ENCODE peak calls at places on chromosomes 6 and 20, in four cellular contexts. Y is WTC11, Q is B cell, U is pancreas. E is an unnamed sample.

GRCh38 chr6:117446851-117447250 is 21.1 kb upstream of the ROS1 start:
- DNase-seq in Q (no peak), U (no peak), Y (no peak), E (no peak)

GRCh38 chr6:25404693-25405169 is 125.6 kb downstream of the CARMIL1 start:
- DNase-seq in Y (no peak), U (no peak), Q (peak; percentile 23), E (peak; percentile 35)

GRCh38 chr6:142613981-142614380 is 312.2 kb downstream of the ADGRG6 start:
- DNase-seq in Y (no peak), Q (no peak), U (no peak), E (no peak)

GRCh38 chr6:89388846-89389245 is 23.2 kb downstream of the RRAGD start:
- DNase-seq in U (no peak), Q (no peak), Y (no peak), E (no peak)

GRCh38 chr6:170393807-170394399 is 87.3 kb downstream of the FAM120B start:
- DNase-seq in Q (no peak), U (no peak), Y (no peak), E (no peak)

GRCh38 chr6:149271348-149272340 is 45.9 kb upstream of the TAB2 start:
- DNase-seq in Q (peak; percentile 50), Y (no peak), U (no peak), E (peak; percentile 49)

GRCh38 chr6:123802351-123802696 is 1.3 kb upstream of the NKAIN2 start:
- DNase-seq in Q (no peak), Y (no peak), U (no peak), E (no peak)

GRCh38 chr20:8809107-8809953 is 259.6 kb upstream of the PLCB4 start:
- DNase-seq in Q (no peak), U (no peak), Y (no peak), E (no peak)

GRCh38 chr6:116111552-116112528 is 11.2 kb downstream of the NT5DC1 start:
- DNase-seq in Y (peak; percentile 66), U (no peak), Q (no peak), E (no peak)

GRCh38 chr6:140376209-140376608 is 1001.8 kb upstream of the CITED2 start:
- DNase-seq in U (no peak), Y (no peak), Q (no peak), E (no peak)

GRCh38 chr6:44932651-44933091 is 395.5 kb upstream of the RUNX2 start:
- DNase-seq in Q (no peak), U (no peak), Y (no peak), E (no peak)

GRCh38 chr6:20652691-20653479 is 118.6 kb downstream of the CDKAL1 start:
- DNase-seq in Q (no peak), U (no peak), Y (no peak), E (no peak)

GRCh38 chr6:105389543-105389942 is 13.3 kb downstream of the PREP start:
- DNase-seq in Q (no peak), Y (peak; percentile 20), U (no peak), E (no peak)

GRCh38 chr6:15823838-15824414 is 161.1 kb upstream of the DTNBP1 start:
- DNase-seq in U (no peak), Y (no peak), Q (no peak), E (peak; percentile 41)

GRCh38 chr20:10739575-10739974 is 65.8 kb upstream of the JAG1 start:
- DNase-seq in Q (no peak), Y (no peak), U (no peak), E (no peak)

GRCh38 chr6:139698526-139699182 is 324.2 kb upstream of the CITED2 start:
- DNase-seq in Y (no peak), Q (no peak), U (no peak), E (no peak)

GRCh38 chr20:2169456-2170088 is 67.9 kb downstream of the STK35 start:
- DNase-seq in U (no peak), Q (no peak), Y (no peak), E (no peak)

GRCh38 chr6:142537612-142538478 is 236.0 kb downstream of the ADGRG6 start:
- DNase-seq in Y (peak; percentile 59), Q (no peak), U (no peak), E (no peak)

GRCh38 chr6:63275953-63276352 is 43.8 kb downstream of the LGSN start:
- DNase-seq in Q (no peak), Y (no peak), U (no peak), E (no peak)

DNA sequence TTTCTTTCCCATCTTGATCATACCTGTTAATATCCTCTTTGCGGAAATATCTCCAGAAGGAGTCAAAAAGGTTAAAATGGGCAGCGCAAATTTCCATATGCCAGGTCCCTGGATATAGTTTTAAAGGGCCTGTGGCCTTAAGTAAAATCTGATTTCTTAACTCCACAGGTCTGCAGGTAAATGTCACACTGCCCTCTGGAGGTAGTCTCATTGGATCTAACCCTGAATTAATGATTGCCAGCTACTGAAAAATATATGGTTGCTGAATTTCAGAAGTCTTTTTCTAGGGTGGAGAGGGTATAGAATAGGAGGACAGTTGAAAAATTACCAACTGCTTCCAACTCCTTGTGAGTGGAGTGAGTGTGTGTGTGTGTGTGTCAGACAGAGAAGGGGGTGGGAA is 8.5 kb downstream of the MOXD1 start:
- DNase-seq in Y (no peak), Q (peak; percentile 41), U (no peak), E (no peak)
- TF ChIP-seq CTCF in Y (no peak), Q (peak; percentile 62), U (no peak), E (peak; percentile 45)

GRCh38 chr6:3885262-3886036 is 36.3 kb downstream of the FAM50B start:
- DNase-seq in Y (no peak), U (no peak), Q (no peak), E (no peak)
- TF ChIP-seq CTCF in Y (no peak), U (peak; percentile 17), Q (no peak), E (no peak)

DNA sequence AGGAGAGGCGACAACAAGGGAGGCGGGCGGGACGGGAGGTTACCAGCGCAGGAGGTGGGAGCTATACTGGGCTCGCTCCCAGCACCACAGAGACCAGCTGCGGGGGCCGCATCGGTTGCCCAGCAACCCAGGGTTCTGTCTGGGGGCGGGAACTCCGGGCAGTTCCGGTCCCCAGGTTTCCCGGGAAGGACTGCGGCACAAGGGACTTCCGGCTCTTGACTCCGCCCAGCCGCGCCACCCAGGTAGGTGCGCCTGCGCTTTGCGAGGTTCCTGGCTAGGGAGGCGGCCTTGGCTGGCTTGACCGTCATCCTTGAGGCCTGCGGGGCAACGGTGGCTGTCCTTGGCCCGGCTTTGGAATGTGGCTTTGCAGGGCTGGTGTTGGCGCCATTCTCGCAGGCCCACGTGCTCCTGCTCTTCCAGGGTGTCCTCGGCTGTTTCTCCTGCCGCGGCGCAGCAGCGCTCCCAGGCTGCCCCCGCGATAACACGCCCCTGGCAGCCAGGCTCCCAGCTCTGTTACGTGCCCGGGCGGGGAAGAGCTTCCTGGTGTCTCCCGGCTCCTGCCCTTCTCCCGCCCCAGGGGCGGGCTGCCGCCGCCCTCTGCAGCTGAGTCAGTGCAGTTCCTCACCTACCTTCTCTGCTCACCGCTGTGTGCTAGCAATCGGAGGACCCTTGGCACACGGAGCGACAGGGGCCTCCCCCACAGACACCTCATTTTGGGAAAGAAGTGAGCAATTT is at the start of gene RSPH3:
- DNase-seq in Q (peak; percentile 88), Y (peak; percentile 98), U (peak; percentile 99), E (peak; percentile 94)
- TF ChIP-seq CTCF in Q (no peak), Y (no peak), U (no peak), E (peak; percentile 6)

DNA sequence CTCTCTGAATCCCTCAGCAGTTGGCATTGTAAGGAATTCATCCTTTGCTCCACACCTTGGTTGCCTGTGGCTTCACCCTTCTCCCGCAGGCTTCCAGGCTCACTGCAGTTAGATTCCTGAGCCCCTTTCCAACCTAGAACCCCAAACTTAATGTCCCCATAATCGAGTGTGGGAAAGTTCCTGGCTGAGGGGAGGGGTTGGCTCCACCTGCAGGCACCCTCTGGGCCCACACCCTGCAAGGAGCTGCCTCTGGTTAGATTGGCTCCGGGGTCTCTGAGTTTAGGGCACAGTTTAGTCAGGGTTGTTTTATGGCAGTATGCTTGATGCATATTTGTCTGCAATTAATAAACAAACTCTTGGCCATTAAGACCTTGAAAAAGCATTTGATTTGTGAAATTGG is 63.4 kb downstream of the MTHFD1L start:
- DNase-seq in U (no peak), Q (no peak), Y (peak; percentile 39), E (no peak)
- TF ChIP-seq CTCF in U (no peak), Q (peak; percentile 14), Y (no peak), E (peak; percentile 46)

DNA sequence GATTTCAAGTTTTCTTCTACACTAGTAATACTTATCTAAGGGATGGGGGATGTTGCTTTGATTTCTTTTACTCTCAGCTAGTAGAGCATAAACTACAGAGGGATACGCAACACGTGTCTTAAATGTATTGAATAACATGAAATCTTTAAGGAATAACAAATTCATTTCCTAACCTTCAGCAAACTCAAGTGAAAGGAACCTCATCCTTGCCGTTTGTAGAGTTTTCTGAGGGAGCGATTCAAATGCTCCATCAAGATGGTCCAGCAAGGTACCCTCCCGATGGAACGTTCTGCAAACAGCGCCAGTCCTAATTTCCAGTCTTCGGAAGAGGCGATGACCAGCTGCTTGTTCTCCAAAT is 95.4 kb upstream of the RIN2 start:
- DNase-seq in Q (no peak), U (no peak), Y (no peak), E (no peak)
- TF ChIP-seq CTCF in Q (peak; percentile 43), U (no peak), Y (no peak), E (no peak)

DNA sequence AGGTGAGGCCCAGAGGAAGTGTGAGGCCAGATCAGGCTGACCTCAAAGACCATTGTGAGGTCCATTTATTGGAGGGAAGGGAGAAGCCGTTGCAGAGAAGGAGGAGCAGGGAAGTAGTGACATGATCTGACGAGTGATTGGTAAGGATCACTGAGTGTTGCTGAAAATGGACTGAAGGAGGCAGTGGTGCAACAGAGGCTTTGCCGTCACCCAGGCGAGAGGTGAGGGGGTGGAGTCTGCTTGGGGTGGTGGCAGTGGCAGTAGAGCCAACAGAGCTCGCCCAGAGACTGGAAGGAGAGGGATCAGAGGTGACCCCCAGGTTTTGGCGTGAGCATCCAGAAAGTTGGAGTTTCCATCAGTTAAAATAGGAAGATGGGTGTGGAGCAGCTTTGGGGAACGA is 67.9 kb upstream of the CLDN20 start:
- DNase-seq in U (no peak), Y (peak; percentile 52), Q (no peak), E (no peak)
- TF ChIP-seq CTCF in U (no peak), Y (no peak), Q (no peak), E (no peak)

DNA sequence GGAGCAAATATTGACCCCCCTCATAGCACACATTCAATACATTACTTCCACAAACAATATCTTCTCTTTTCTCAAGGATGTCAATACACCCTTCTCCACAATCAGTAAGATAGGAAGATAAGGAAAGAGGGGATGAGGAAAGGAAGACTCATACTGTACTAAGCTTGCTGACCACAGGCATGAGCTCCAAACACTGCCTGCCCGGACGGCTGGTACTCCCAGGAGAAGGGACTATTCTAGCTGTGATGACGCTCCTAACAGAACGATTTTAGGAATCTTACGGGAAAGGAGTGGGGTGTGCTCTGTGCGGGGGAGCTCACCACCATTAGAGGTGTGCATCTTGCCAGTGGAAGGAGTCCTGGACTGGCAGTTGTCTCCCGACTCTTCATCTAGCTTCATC is 3.9 kb upstream of the CCN6 start:
- DNase-seq in U (no peak), Y (no peak), Q (no peak), E (no peak)
- TF ChIP-seq CTCF in U (no peak), Y (no peak), Q (no peak), E (no peak)